ENCODE peak calls at places on chromosomes 13 and 19, in seven cellular contexts. One of them, this sample, is unnamed.

GRCh38 chr13:98706446-98707110 is 45.9 kb downstream of the SLC15A1 start:
- DNase-seq in IMR-90: peak
- DNase-seq in stimulated activated CD4-positive, alpha-beta T cell treated with anti-CD3 and anti-CD28 coated beads, Interleukin-1b, Interleukin-23, amount 100 ng/mL, for 4 hours: no peak
- DNase-seq in cardiac muscle cell: peak
- DNase-seq in ELF-1: no peak
- DNase-seq in putamen: no peak
- DNase-seq in stimulated activated CD8-positive, alpha-beta memory T cell treated with anti-CD3 and anti-CD28 coated beads, Interleukin-2, amount 100 ng/mL, for 48 hours: no peak
- DNase-seq in this sample: peak

GRCh38 chr19:41297628-41298326 is 12.2 kb upstream of the CCDC97 start:
- DNase-seq in IMR-90: no peak
- DNase-seq in stimulated activated CD4-positive, alpha-beta T cell treated with anti-CD3 and anti-CD28 coated beads, Interleukin-1b, Interleukin-23, amount 100 ng/mL, for 4 hours: no peak
- DNase-seq in cardiac muscle cell: no peak
- DNase-seq in ELF-1: no peak
- DNase-seq in putamen: no peak
- DNase-seq in stimulated activated CD8-positive, alpha-beta memory T cell treated with anti-CD3 and anti-CD28 coated beads, Interleukin-2, amount 100 ng/mL, for 48 hours: no peak
- DNase-seq in this sample: no peak

GRCh38 chr19:36246006-36246391 is 31.1 kb downstream of the ZNF146 start:
- DNase-seq in IMR-90: no peak
- DNase-seq in stimulated activated CD4-positive, alpha-beta T cell treated with anti-CD3 and anti-CD28 coated beads, Interleukin-1b, Interleukin-23, amount 100 ng/mL, for 4 hours: no peak
- DNase-seq in cardiac muscle cell: peak
- DNase-seq in ELF-1: no peak
- DNase-seq in putamen: peak
- DNase-seq in stimulated activated CD8-positive, alpha-beta memory T cell treated with anti-CD3 and anti-CD28 coated beads, Interleukin-2, amount 100 ng/mL, for 48 hours: no peak
- DNase-seq in this sample: no peak

GRCh38 chr13:99434258-99434788 is 66.9 kb upstream of the TM9SF2 start:
- DNase-seq in IMR-90: no peak
- DNase-seq in stimulated activated CD4-positive, alpha-beta T cell treated with anti-CD3 and anti-CD28 coated beads, Interleukin-1b, Interleukin-23, amount 100 ng/mL, for 4 hours: peak
- DNase-seq in cardiac muscle cell: no peak
- DNase-seq in ELF-1: peak
- DNase-seq in putamen: no peak
- DNase-seq in stimulated activated CD8-positive, alpha-beta memory T cell treated with anti-CD3 and anti-CD28 coated beads, Interleukin-2, amount 100 ng/mL, for 48 hours: peak
- DNase-seq in this sample: no peak

GRCh38 chr19:45742969-45743368 is 9.7 kb downstream of the MEIOSIN start:
- DNase-seq in IMR-90: no peak
- DNase-seq in stimulated activated CD4-positive, alpha-beta T cell treated with anti-CD3 and anti-CD28 coated beads, Interleukin-1b, Interleukin-23, amount 100 ng/mL, for 4 hours: no peak
- DNase-seq in cardiac muscle cell: no peak
- DNase-seq in ELF-1: no peak
- DNase-seq in putamen: no peak
- DNase-seq in stimulated activated CD8-positive, alpha-beta memory T cell treated with anti-CD3 and anti-CD28 coated beads, Interleukin-2, amount 100 ng/mL, for 48 hours: no peak
- DNase-seq in this sample: no peak

GRCh38 chr13:65336916-65337315 is 1893.2 kb downstream of the PCDH9 start:
- DNase-seq in IMR-90: peak
- DNase-seq in stimulated activated CD4-positive, alpha-beta T cell treated with anti-CD3 and anti-CD28 coated beads, Interleukin-1b, Interleukin-23, amount 100 ng/mL, for 4 hours: no peak
- DNase-seq in cardiac muscle cell: peak
- DNase-seq in ELF-1: no peak
- DNase-seq in putamen: no peak
- DNase-seq in stimulated activated CD8-positive, alpha-beta memory T cell treated with anti-CD3 and anti-CD28 coated beads, Interleukin-2, amount 100 ng/mL, for 48 hours: no peak
- DNase-seq in this sample: peak

GRCh38 chr19:15252398-15253018 is 20.3 kb upstream of the EPHX3 start:
- DNase-seq in IMR-90: peak
- DNase-seq in stimulated activated CD4-positive, alpha-beta T cell treated with anti-CD3 and anti-CD28 coated beads, Interleukin-1b, Interleukin-23, amount 100 ng/mL, for 4 hours: no peak
- DNase-seq in cardiac muscle cell: peak
- DNase-seq in ELF-1: peak
- DNase-seq in putamen: peak
- DNase-seq in stimulated activated CD8-positive, alpha-beta memory T cell treated with anti-CD3 and anti-CD28 coated beads, Interleukin-2, amount 100 ng/mL, for 48 hours: no peak
- DNase-seq in this sample: peak

GRCh38 chr19:11587302-11587972 is 9.8 kb upstream of the ZNF627 start:
- DNase-seq in IMR-90: peak
- DNase-seq in stimulated activated CD4-positive, alpha-beta T cell treated with anti-CD3 and anti-CD28 coated beads, Interleukin-1b, Interleukin-23, amount 100 ng/mL, for 4 hours: peak
- DNase-seq in cardiac muscle cell: peak
- DNase-seq in ELF-1: peak
- DNase-seq in putamen: peak
- DNase-seq in stimulated activated CD8-positive, alpha-beta memory T cell treated with anti-CD3 and anti-CD28 coated beads, Interleukin-2, amount 100 ng/mL, for 48 hours: peak
- DNase-seq in this sample: peak

GRCh38 chr19:34474233-34474989 is 7.1 kb upstream of the WTIP start:
- DNase-seq in IMR-90: peak
- DNase-seq in stimulated activated CD4-positive, alpha-beta T cell treated with anti-CD3 and anti-CD28 coated beads, Interleukin-1b, Interleukin-23, amount 100 ng/mL, for 4 hours: no peak
- DNase-seq in cardiac muscle cell: no peak
- DNase-seq in ELF-1: no peak
- DNase-seq in putamen: no peak
- DNase-seq in stimulated activated CD8-positive, alpha-beta memory T cell treated with anti-CD3 and anti-CD28 coated beads, Interleukin-2, amount 100 ng/mL, for 48 hours: no peak
- DNase-seq in this sample: no peak

GRCh38 chr19:49613374-49613773 is 22.4 kb downstream of the PRR12 start:
- DNase-seq in IMR-90: no peak
- DNase-seq in stimulated activated CD4-positive, alpha-beta T cell treated with anti-CD3 and anti-CD28 coated beads, Interleukin-1b, Interleukin-23, amount 100 ng/mL, for 4 hours: no peak
- DNase-seq in cardiac muscle cell: no peak
- DNase-seq in ELF-1: no peak
- DNase-seq in putamen: no peak
- DNase-seq in stimulated activated CD8-positive, alpha-beta memory T cell treated with anti-CD3 and anti-CD28 coated beads, Interleukin-2, amount 100 ng/mL, for 48 hours: no peak
- DNase-seq in this sample: peak

GRCh38 chr19:56071151-56071550 is 49.9 kb downstream of the ZNF787 start:
- DNase-seq in IMR-90: no peak
- DNase-seq in stimulated activated CD4-positive, alpha-beta T cell treated with anti-CD3 and anti-CD28 coated beads, Interleukin-1b, Interleukin-23, amount 100 ng/mL, for 4 hours: no peak
- DNase-seq in cardiac muscle cell: no peak
- DNase-seq in ELF-1: peak
- DNase-seq in putamen: no peak
- DNase-seq in stimulated activated CD8-positive, alpha-beta memory T cell treated with anti-CD3 and anti-CD28 coated beads, Interleukin-2, amount 100 ng/mL, for 48 hours: no peak
- DNase-seq in this sample: no peak

GRCh38 chr13:99380921-99381645 is 73.9 kb upstream of the GPR183 start:
- DNase-seq in IMR-90: peak
- DNase-seq in stimulated activated CD4-positive, alpha-beta T cell treated with anti-CD3 and anti-CD28 coated beads, Interleukin-1b, Interleukin-23, amount 100 ng/mL, for 4 hours: no peak
- DNase-seq in cardiac muscle cell: no peak
- DNase-seq in ELF-1: no peak
- DNase-seq in putamen: no peak
- DNase-seq in stimulated activated CD8-positive, alpha-beta memory T cell treated with anti-CD3 and anti-CD28 coated beads, Interleukin-2, amount 100 ng/mL, for 48 hours: peak
- DNase-seq in this sample: peak

GRCh38 chr19:12647490-12648071 is 19.0 kb downstream of the MAN2B1 start:
- DNase-seq in IMR-90: no peak
- DNase-seq in stimulated activated CD4-positive, alpha-beta T cell treated with anti-CD3 and anti-CD28 coated beads, Interleukin-1b, Interleukin-23, amount 100 ng/mL, for 4 hours: no peak
- DNase-seq in cardiac muscle cell: peak
- DNase-seq in ELF-1: peak
- DNase-seq in putamen: no peak
- DNase-seq in stimulated activated CD8-positive, alpha-beta memory T cell treated with anti-CD3 and anti-CD28 coated beads, Interleukin-2, amount 100 ng/mL, for 48 hours: no peak
- DNase-seq in this sample: no peak

GRCh38 chr19:5018224-5019015 is 49.5 kb downstream of the KDM4B start:
- DNase-seq in IMR-90: peak
- DNase-seq in stimulated activated CD4-positive, alpha-beta T cell treated with anti-CD3 and anti-CD28 coated beads, Interleukin-1b, Interleukin-23, amount 100 ng/mL, for 4 hours: no peak
- DNase-seq in cardiac muscle cell: peak
- DNase-seq in ELF-1: no peak
- DNase-seq in putamen: no peak
- DNase-seq in stimulated activated CD8-positive, alpha-beta memory T cell treated with anti-CD3 and anti-CD28 coated beads, Interleukin-2, amount 100 ng/mL, for 48 hours: no peak
- DNase-seq in this sample: peak

GRCh38 chr13:44237276-44237767 is 136.3 kb upstream of the SERP2 start:
- DNase-seq in IMR-90: peak
- DNase-seq in stimulated activated CD4-positive, alpha-beta T cell treated with anti-CD3 and anti-CD28 coated beads, Interleukin-1b, Interleukin-23, amount 100 ng/mL, for 4 hours: no peak
- DNase-seq in cardiac muscle cell: peak
- DNase-seq in ELF-1: no peak
- DNase-seq in putamen: peak
- DNase-seq in stimulated activated CD8-positive, alpha-beta memory T cell treated with anti-CD3 and anti-CD28 coated beads, Interleukin-2, amount 100 ng/mL, for 48 hours: peak
- DNase-seq in this sample: peak

GRCh38 chr19:35518313-35518712 is 4.9 kb upstream of the DMKN start:
- DNase-seq in IMR-90: peak
- DNase-seq in stimulated activated CD4-positive, alpha-beta T cell treated with anti-CD3 and anti-CD28 coated beads, Interleukin-1b, Interleukin-23, amount 100 ng/mL, for 4 hours: no peak
- DNase-seq in cardiac muscle cell: peak
- DNase-seq in ELF-1: no peak
- DNase-seq in putamen: no peak
- DNase-seq in stimulated activated CD8-positive, alpha-beta memory T cell treated with anti-CD3 and anti-CD28 coated beads, Interleukin-2, amount 100 ng/mL, for 48 hours: no peak
- DNase-seq in this sample: peak

GRCh38 chr19:947707-948533 is 22.1 kb downstream of the ARID3A start:
- DNase-seq in IMR-90: no peak
- DNase-seq in stimulated activated CD4-positive, alpha-beta T cell treated with anti-CD3 and anti-CD28 coated beads, Interleukin-1b, Interleukin-23, amount 100 ng/mL, for 4 hours: no peak
- DNase-seq in cardiac muscle cell: no peak
- DNase-seq in ELF-1: no peak
- DNase-seq in putamen: no peak
- DNase-seq in stimulated activated CD8-positive, alpha-beta memory T cell treated with anti-CD3 and anti-CD28 coated beads, Interleukin-2, amount 100 ng/mL, for 48 hours: no peak
- DNase-seq in this sample: no peak

GRCh38 chr13:73521291-73521626 is 462.5 kb downstream of the KLF5 start:
- DNase-seq in IMR-90: no peak
- DNase-seq in stimulated activated CD4-positive, alpha-beta T cell treated with anti-CD3 and anti-CD28 coated beads, Interleukin-1b, Interleukin-23, amount 100 ng/mL, for 4 hours: no peak
- DNase-seq in cardiac muscle cell: no peak
- DNase-seq in ELF-1: no peak
- DNase-seq in putamen: no peak
- DNase-seq in stimulated activated CD8-positive, alpha-beta memory T cell treated with anti-CD3 and anti-CD28 coated beads, Interleukin-2, amount 100 ng/mL, for 48 hours: no peak
- DNase-seq in this sample: no peak

GRCh38 chr13:33111414-33112110 is 95.3 kb downstream of the KL start:
- DNase-seq in IMR-90: peak
- DNase-seq in stimulated activated CD4-positive, alpha-beta T cell treated with anti-CD3 and anti-CD28 coated beads, Interleukin-1b, Interleukin-23, amount 100 ng/mL, for 4 hours: no peak
- DNase-seq in cardiac muscle cell: peak
- DNase-seq in ELF-1: no peak
- DNase-seq in putamen: no peak
- DNase-seq in stimulated activated CD8-positive, alpha-beta memory T cell treated with anti-CD3 and anti-CD28 coated beads, Interleukin-2, amount 100 ng/mL, for 48 hours: no peak
- DNase-seq in this sample: peak

GRCh38 chr19:35712910-35713845 is 4.6 kb upstream of the KMT2B start:
- DNase-seq in IMR-90: no peak
- DNase-seq in stimulated activated CD4-positive, alpha-beta T cell treated with anti-CD3 and anti-CD28 coated beads, Interleukin-1b, Interleukin-23, amount 100 ng/mL, for 4 hours: no peak
- DNase-seq in cardiac muscle cell: no peak
- DNase-seq in ELF-1: no peak
- DNase-seq in putamen: no peak
- DNase-seq in stimulated activated CD8-positive, alpha-beta memory T cell treated with anti-CD3 and anti-CD28 coated beads, Interleukin-2, amount 100 ng/mL, for 48 hours: peak
- DNase-seq in this sample: no peak

GRCh38 chr13:65540064-65540635 is 1690.0 kb downstream of the PCDH9 start:
- DNase-seq in IMR-90: no peak
- DNase-seq in stimulated activated CD4-positive, alpha-beta T cell treated with anti-CD3 and anti-CD28 coated beads, Interleukin-1b, Interleukin-23, amount 100 ng/mL, for 4 hours: no peak
- DNase-seq in cardiac muscle cell: no peak
- DNase-seq in ELF-1: no peak
- DNase-seq in putamen: no peak
- DNase-seq in stimulated activated CD8-positive, alpha-beta memory T cell treated with anti-CD3 and anti-CD28 coated beads, Interleukin-2, amount 100 ng/mL, for 48 hours: no peak
- DNase-seq in this sample: no peak

GRCh38 chr13:45167611-45168554 is 33.0 kb downstream of the KCTD4 start:
- DNase-seq in IMR-90: no peak
- DNase-seq in stimulated activated CD4-positive, alpha-beta T cell treated with anti-CD3 and anti-CD28 coated beads, Interleukin-1b, Interleukin-23, amount 100 ng/mL, for 4 hours: no peak
- DNase-seq in cardiac muscle cell: peak
- DNase-seq in ELF-1: no peak
- DNase-seq in putamen: no peak
- DNase-seq in stimulated activated CD8-positive, alpha-beta memory T cell treated with anti-CD3 and anti-CD28 coated beads, Interleukin-2, amount 100 ng/mL, for 48 hours: no peak
- DNase-seq in this sample: no peak

GRCh38 chr19:932647-933552 is 7.1 kb downstream of the ARID3A start:
- DNase-seq in IMR-90: peak
- DNase-seq in stimulated activated CD4-positive, alpha-beta T cell treated with anti-CD3 and anti-CD28 coated beads, Interleukin-1b, Interleukin-23, amount 100 ng/mL, for 4 hours: no peak
- DNase-seq in cardiac muscle cell: peak
- DNase-seq in ELF-1: peak
- DNase-seq in putamen: no peak
- DNase-seq in stimulated activated CD8-positive, alpha-beta memory T cell treated with anti-CD3 and anti-CD28 coated beads, Interleukin-2, amount 100 ng/mL, for 48 hours: no peak
- DNase-seq in this sample: peak

GRCh38 chr13:49810825-49811526 is 18.5 kb upstream of the KPNA3 start:
- DNase-seq in IMR-90: peak
- DNase-seq in stimulated activated CD4-positive, alpha-beta T cell treated with anti-CD3 and anti-CD28 coated beads, Interleukin-1b, Interleukin-23, amount 100 ng/mL, for 4 hours: no peak
- DNase-seq in cardiac muscle cell: peak
- DNase-seq in ELF-1: no peak
- DNase-seq in putamen: no peak
- DNase-seq in stimulated activated CD8-positive, alpha-beta memory T cell treated with anti-CD3 and anti-CD28 coated beads, Interleukin-2, amount 100 ng/mL, for 48 hours: no peak
- DNase-seq in this sample: peak

GRCh38 chr19:13929956-13930355 is 8.3 kb downstream of the PODNL1 start:
- DNase-seq in IMR-90: no peak
- DNase-seq in stimulated activated CD4-positive, alpha-beta T cell treated with anti-CD3 and anti-CD28 coated beads, Interleukin-1b, Interleukin-23, amount 100 ng/mL, for 4 hours: no peak
- DNase-seq in cardiac muscle cell: no peak
- DNase-seq in ELF-1: no peak
- DNase-seq in putamen: no peak
- DNase-seq in stimulated activated CD8-positive, alpha-beta memory T cell treated with anti-CD3 and anti-CD28 coated beads, Interleukin-2, amount 100 ng/mL, for 48 hours: no peak
- DNase-seq in this sample: no peak

GRCh38 chr13:40275636-40276035 is 390.8 kb downstream of the FOXO1 start:
- DNase-seq in IMR-90: no peak
- DNase-seq in stimulated activated CD4-positive, alpha-beta T cell treated with anti-CD3 and anti-CD28 coated beads, Interleukin-1b, Interleukin-23, amount 100 ng/mL, for 4 hours: no peak
- DNase-seq in cardiac muscle cell: peak
- DNase-seq in ELF-1: no peak
- DNase-seq in putamen: no peak
- DNase-seq in stimulated activated CD8-positive, alpha-beta memory T cell treated with anti-CD3 and anti-CD28 coated beads, Interleukin-2, amount 100 ng/mL, for 48 hours: no peak
- DNase-seq in this sample: peak

GRCh38 chr13:89982406-89983085 is 1364.9 kb upstream of the MIR17HG start:
- DNase-seq in IMR-90: no peak
- DNase-seq in stimulated activated CD4-positive, alpha-beta T cell treated with anti-CD3 and anti-CD28 coated beads, Interleukin-1b, Interleukin-23, amount 100 ng/mL, for 4 hours: no peak
- DNase-seq in cardiac muscle cell: peak
- DNase-seq in ELF-1: no peak
- DNase-seq in putamen: no peak
- DNase-seq in stimulated activated CD8-positive, alpha-beta memory T cell treated with anti-CD3 and anti-CD28 coated beads, Interleukin-2, amount 100 ng/mL, for 48 hours: no peak
- DNase-seq in this sample: peak

GRCh38 chr19:46660008-46660517 is 919 bp downstream of the DACT3 start:
- DNase-seq in IMR-90: no peak
- DNase-seq in stimulated activated CD4-positive, alpha-beta T cell treated with anti-CD3 and anti-CD28 coated beads, Interleukin-1b, Interleukin-23, amount 100 ng/mL, for 4 hours: no peak
- DNase-seq in cardiac muscle cell: peak
- DNase-seq in ELF-1: peak
- DNase-seq in putamen: peak
- DNase-seq in stimulated activated CD8-positive, alpha-beta memory T cell treated with anti-CD3 and anti-CD28 coated beads, Interleukin-2, amount 100 ng/mL, for 48 hours: no peak
- DNase-seq in this sample: no peak

GRCh38 chr13:33524086-33524485 is 238.5 kb upstream of the STARD13 start:
- DNase-seq in IMR-90: peak
- DNase-seq in stimulated activated CD4-positive, alpha-beta T cell treated with anti-CD3 and anti-CD28 coated beads, Interleukin-1b, Interleukin-23, amount 100 ng/mL, for 4 hours: no peak
- DNase-seq in cardiac muscle cell: peak
- DNase-seq in ELF-1: no peak
- DNase-seq in putamen: no peak
- DNase-seq in stimulated activated CD8-positive, alpha-beta memory T cell treated with anti-CD3 and anti-CD28 coated beads, Interleukin-2, amount 100 ng/mL, for 48 hours: no peak
- DNase-seq in this sample: peak

GRCh38 chr19:31548941-31549340 is 199.7 kb upstream of the TSHZ3 start:
- DNase-seq in IMR-90: peak
- DNase-seq in stimulated activated CD4-positive, alpha-beta T cell treated with anti-CD3 and anti-CD28 coated beads, Interleukin-1b, Interleukin-23, amount 100 ng/mL, for 4 hours: no peak
- DNase-seq in cardiac muscle cell: peak
- DNase-seq in ELF-1: peak
- DNase-seq in putamen: no peak
- DNase-seq in stimulated activated CD8-positive, alpha-beta memory T cell treated with anti-CD3 and anti-CD28 coated beads, Interleukin-2, amount 100 ng/mL, for 48 hours: no peak
- DNase-seq in this sample: peak

GRCh38 chr19:33434886-33435705 is 61.6 kb downstream of the CEBPG start:
- DNase-seq in IMR-90: peak
- DNase-seq in stimulated activated CD4-positive, alpha-beta T cell treated with anti-CD3 and anti-CD28 coated beads, Interleukin-1b, Interleukin-23, amount 100 ng/mL, for 4 hours: no peak
- DNase-seq in cardiac muscle cell: peak
- DNase-seq in ELF-1: peak
- DNase-seq in putamen: no peak
- DNase-seq in stimulated activated CD8-positive, alpha-beta memory T cell treated with anti-CD3 and anti-CD28 coated beads, Interleukin-2, amount 100 ng/mL, for 48 hours: no peak
- DNase-seq in this sample: peak

GRCh38 chr19:40303765-40304164 is 18.6 kb upstream of the AKT2 start:
- DNase-seq in IMR-90: no peak
- DNase-seq in stimulated activated CD4-positive, alpha-beta T cell treated with anti-CD3 and anti-CD28 coated beads, Interleukin-1b, Interleukin-23, amount 100 ng/mL, for 4 hours: no peak
- DNase-seq in cardiac muscle cell: no peak
- DNase-seq in ELF-1: no peak
- DNase-seq in putamen: no peak
- DNase-seq in stimulated activated CD8-positive, alpha-beta memory T cell treated with anti-CD3 and anti-CD28 coated beads, Interleukin-2, amount 100 ng/mL, for 48 hours: no peak
- DNase-seq in this sample: no peak

This sample was measured in fibroblast of lung.